ENCODE peak calls at places on chromosomes 6 and 20, in five cellular contexts. One of them, this sample, is unnamed.

GRCh38 chr20:52124821-52125220 is 66.8 kb downstream of the ZFP64 start:
- DNase-seq in CD4-positive, alpha-beta memory T cell: no peak
- DNase-seq in brain microvascular endothelial cell: no peak
- DNase-seq in fibroblast of pulmonary artery: no peak
- DNase-seq in NCI-H1417: no peak
- DNase-seq in this sample: no peak

GRCh38 chr20:25273541-25274358 is 25.9 kb downstream of the PYGB start:
- DNase-seq in CD4-positive, alpha-beta memory T cell: no peak
- DNase-seq in brain microvascular endothelial cell: no peak
- DNase-seq in fibroblast of pulmonary artery: no peak
- DNase-seq in NCI-H1417: no peak
- DNase-seq in this sample: peak

GRCh38 chr20:2871555-2872303 is 1.6 kb upstream of the PTPRA start:
- DNase-seq in CD4-positive, alpha-beta memory T cell: no peak
- DNase-seq in brain microvascular endothelial cell: no peak
- DNase-seq in fibroblast of pulmonary artery: no peak
- DNase-seq in NCI-H1417: no peak
- DNase-seq in this sample: no peak

GRCh38 chr20:38387953-38388352 is 41.7 kb downstream of the LBP start:
- DNase-seq in CD4-positive, alpha-beta memory T cell: no peak
- DNase-seq in brain microvascular endothelial cell: no peak
- DNase-seq in fibroblast of pulmonary artery: no peak
- DNase-seq in NCI-H1417: peak
- DNase-seq in this sample: no peak

GRCh38 chr6:137155830-137156229 is 17.6 kb downstream of the IL22RA2 start:
- DNase-seq in CD4-positive, alpha-beta memory T cell: peak
- DNase-seq in brain microvascular endothelial cell: peak
- DNase-seq in fibroblast of pulmonary artery: peak
- DNase-seq in NCI-H1417: peak
- DNase-seq in this sample: no peak

GRCh38 chr20:43925786-43926185 is 11.1 kb downstream of the TOX2 start:
- DNase-seq in CD4-positive, alpha-beta memory T cell: no peak
- DNase-seq in brain microvascular endothelial cell: no peak
- DNase-seq in fibroblast of pulmonary artery: peak
- DNase-seq in NCI-H1417: peak
- DNase-seq in this sample: no peak

GRCh38 chr6:31763617-31763940 is 1.1 kb downstream of the SAPCD1 start:
- DNase-seq in CD4-positive, alpha-beta memory T cell: no peak
- DNase-seq in brain microvascular endothelial cell: no peak
- DNase-seq in fibroblast of pulmonary artery: peak
- DNase-seq in NCI-H1417: no peak
- DNase-seq in this sample: no peak

GRCh38 chr6:138571585-138572199 is 72.4 kb upstream of the NHSL1 start:
- DNase-seq in CD4-positive, alpha-beta memory T cell: no peak
- DNase-seq in brain microvascular endothelial cell: no peak
- DNase-seq in fibroblast of pulmonary artery: no peak
- DNase-seq in NCI-H1417: peak
- DNase-seq in this sample: no peak

GRCh38 chr20:47675190-47676142 is 109.8 kb downstream of the SULF2 start:
- DNase-seq in CD4-positive, alpha-beta memory T cell: no peak
- DNase-seq in brain microvascular endothelial cell: no peak
- DNase-seq in fibroblast of pulmonary artery: no peak
- DNase-seq in NCI-H1417: no peak
- DNase-seq in this sample: no peak

GRCh38 chr20:3911956-3912355 is 22.8 kb downstream of the PANK2 start:
- DNase-seq in CD4-positive, alpha-beta memory T cell: no peak
- DNase-seq in brain microvascular endothelial cell: no peak
- DNase-seq in fibroblast of pulmonary artery: no peak
- DNase-seq in NCI-H1417: peak
- DNase-seq in this sample: no peak

GRCh38 chr20:3406481-3407425 is 716 bp downstream of the DNAAF9 start:
- DNase-seq in CD4-positive, alpha-beta memory T cell: peak
- DNase-seq in brain microvascular endothelial cell: peak
- DNase-seq in fibroblast of pulmonary artery: peak
- DNase-seq in NCI-H1417: peak
- DNase-seq in this sample: no peak

GRCh38 chr20:5612476-5613291 is 137.5 kb upstream of the SHLD1 start:
- DNase-seq in CD4-positive, alpha-beta memory T cell: no peak
- DNase-seq in brain microvascular endothelial cell: no peak
- DNase-seq in fibroblast of pulmonary artery: peak
- DNase-seq in NCI-H1417: no peak
- DNase-seq in this sample: no peak

GRCh38 chr6:166736606-166737005 is 109.6 kb upstream of the RPS6KA2 start:
- DNase-seq in CD4-positive, alpha-beta memory T cell: no peak
- DNase-seq in brain microvascular endothelial cell: peak
- DNase-seq in fibroblast of pulmonary artery: peak
- DNase-seq in NCI-H1417: peak
- DNase-seq in this sample: no peak

GRCh38 chr6:112563368-112563767 is 216.2 kb downstream of the RFPL4B start:
- DNase-seq in CD4-positive, alpha-beta memory T cell: no peak
- DNase-seq in brain microvascular endothelial cell: peak
- DNase-seq in fibroblast of pulmonary artery: peak
- DNase-seq in NCI-H1417: no peak
- DNase-seq in this sample: no peak

GRCh38 chr6:106883808-106884262 is 90.7 kb downstream of the CD24 start:
- DNase-seq in CD4-positive, alpha-beta memory T cell: no peak
- DNase-seq in brain microvascular endothelial cell: no peak
- DNase-seq in fibroblast of pulmonary artery: no peak
- DNase-seq in NCI-H1417: peak
- DNase-seq in this sample: no peak

GRCh38 chr6:130615816-130616215 is 211.4 kb upstream of the SMLR1 start:
- DNase-seq in CD4-positive, alpha-beta memory T cell: no peak
- DNase-seq in brain microvascular endothelial cell: no peak
- DNase-seq in fibroblast of pulmonary artery: no peak
- DNase-seq in NCI-H1417: no peak
- DNase-seq in this sample: no peak

GRCh38 chr6:18997375-18997826 is 610.3 kb downstream of the RNF144B start:
- DNase-seq in CD4-positive, alpha-beta memory T cell: no peak
- DNase-seq in brain microvascular endothelial cell: peak
- DNase-seq in fibroblast of pulmonary artery: peak
- DNase-seq in NCI-H1417: peak
- DNase-seq in this sample: no peak

GRCh38 chr6:32972353-32973143 is 4.2 kb downstream of the BRD2 start:
- DNase-seq in CD4-positive, alpha-beta memory T cell: peak
- DNase-seq in brain microvascular endothelial cell: no peak
- DNase-seq in fibroblast of pulmonary artery: no peak
- DNase-seq in NCI-H1417: no peak
- DNase-seq in this sample: no peak

GRCh38 chr6:50410577-50410976 is 302.7 kb upstream of the TFAP2D start:
- DNase-seq in CD4-positive, alpha-beta memory T cell: no peak
- DNase-seq in brain microvascular endothelial cell: no peak
- DNase-seq in fibroblast of pulmonary artery: no peak
- DNase-seq in NCI-H1417: no peak
- DNase-seq in this sample: no peak

GRCh38 chr6:135880066-135880972 is 28.8 kb downstream of the PDE7B start:
- DNase-seq in CD4-positive, alpha-beta memory T cell: peak
- DNase-seq in brain microvascular endothelial cell: peak
- DNase-seq in fibroblast of pulmonary artery: peak
- DNase-seq in NCI-H1417: no peak
- DNase-seq in this sample: no peak

GRCh38 chr20:34089655-34090324 is 22.3 kb downstream of the EIF2S2 start:
- DNase-seq in CD4-positive, alpha-beta memory T cell: no peak
- DNase-seq in brain microvascular endothelial cell: no peak
- DNase-seq in fibroblast of pulmonary artery: no peak
- DNase-seq in NCI-H1417: no peak
- DNase-seq in this sample: no peak

GRCh38 chr20:61360296-61360695 is 108.2 kb downstream of the CDH4 start:
- DNase-seq in CD4-positive, alpha-beta memory T cell: no peak
- DNase-seq in brain microvascular endothelial cell: no peak
- DNase-seq in fibroblast of pulmonary artery: no peak
- DNase-seq in NCI-H1417: no peak
- DNase-seq in this sample: no peak

GRCh38 chr6:28978137-28978491 is 27.0 kb downstream of the ZNF311 start:
- DNase-seq in CD4-positive, alpha-beta memory T cell: no peak
- DNase-seq in brain microvascular endothelial cell: no peak
- DNase-seq in fibroblast of pulmonary artery: no peak
- DNase-seq in NCI-H1417: no peak
- DNase-seq in this sample: no peak

GRCh38 chr6:121435444-121436069 is at the start of gene GJA1:
- DNase-seq in CD4-positive, alpha-beta memory T cell: no peak
- DNase-seq in brain microvascular endothelial cell: peak
- DNase-seq in fibroblast of pulmonary artery: peak
- DNase-seq in NCI-H1417: no peak
- DNase-seq in this sample: no peak